ENCODE peak calls at places on chromosomes 12 and 14, in seven cellular contexts. B is left lung, R is lower lobe of right lung, J is RWPE2, K is aorta, Z is HepG2, N is GM23338. D is an unnamed sample.

GRCh38 chr12:101793401-101793800 is 37.4 kb downstream of the GNPTAB start:
- ATAC-seq in J (no peak), N (no peak), Z (no peak), R (no peak), K (no peak), B (peak), D (no peak)

GRCh38 chr14:56002876-56003625 is 115.2 kb upstream of the PELI2 start:
- ATAC-seq in N (peak), B (no peak), Z (no peak), J (no peak), K (no peak), R (no peak), D (no peak)

GRCh38 chr12:58795825-58796224 is 124.5 kb downstream of the LRIG3 start:
- ATAC-seq in J (no peak), B (no peak), K (no peak), Z (no peak), R (no peak), N (no peak), D (no peak)

GRCh38 chr12:7642876-7643309 is 22.8 kb downstream of the APOBEC1 start:
- ATAC-seq in K (no peak), Z (no peak), B (no peak), J (no peak), R (no peak), N (peak), D (no peak)

GRCh38 chr14:102057480-102058114 is 29.2 kb downstream of the HSP90AA1 start:
- ATAC-seq in J (no peak), N (peak), B (no peak), R (no peak), K (no peak), Z (peak), D (no peak)

GRCh38 chr14:65966188-65966587 is 520.0 kb upstream of the CCDC196 start:
- ATAC-seq in R (no peak), Z (no peak), B (no peak), J (no peak), K (no peak), N (peak), D (no peak)

GRCh38 chr12:121918679-121919038 is 267 bp downstream of the CFAP251 start:
- ATAC-seq in Z (no peak), R (no peak), N (peak), J (peak), K (no peak), B (peak), D (peak)

GRCh38 chr14:35898217-35898775 is 72.2 kb downstream of the BRMS1L start:
- ATAC-seq in Z (peak), K (peak), R (no peak), B (no peak), N (peak), J (peak), D (no peak)

GRCh38 chr14:94364037-94364436 is 24.4 kb downstream of the SERPINA1 start:
- ATAC-seq in K (peak), N (no peak), B (no peak), Z (peak), R (no peak), J (no peak), D (no peak)

GRCh38 chr12:57563358-57563757 is 13.5 kb downstream of the KIF5A start:
- ATAC-seq in K (no peak), N (no peak), J (no peak), Z (no peak), B (no peak), R (no peak), D (no peak)

GRCh38 chr12:56321027-56321426 is 5.2 kb upstream of the CNPY2 start:
- ATAC-seq in K (no peak), R (no peak), J (no peak), Z (no peak), N (no peak), B (no peak), D (no peak)

GRCh38 chr12:62292761-62293446 is 32.7 kb downstream of the USP15 start:
- ATAC-seq in B (peak), J (no peak), Z (peak), R (peak), K (peak), N (peak), D (no peak)

GRCh38 chr12:68595246-68595645 is 15.5 kb upstream of the RAP1B start:
- ATAC-seq in B (no peak), J (no peak), N (no peak), R (no peak), Z (no peak), K (no peak), D (no peak)

GRCh38 chr12:120241561-120242274 is 23.8 kb downstream of the PXN start:
- ATAC-seq in N (peak), B (no peak), Z (no peak), K (no peak), R (no peak), J (peak), D (no peak)

GRCh38 chr12:14216405-14217294 is 148.8 kb upstream of the ATF7IP start:
- ATAC-seq in R (no peak), J (no peak), N (no peak), B (peak), Z (no peak), K (no peak), D (no peak)

GRCh38 chr14:98984719-98985041 is 287.3 kb downstream of the BCL11B start:
- ATAC-seq in N (no peak), K (no peak), Z (no peak), R (peak), J (no peak), B (no peak), D (no peak)

GRCh38 chr14:77051101-77051500 is 22.6 kb upstream of the IRF2BPL start:
- ATAC-seq in R (peak), J (no peak), B (peak), K (peak), N (no peak), Z (peak), D (peak)

GRCh38 chr14:70282666-70283065 is 76.8 kb downstream of the COX16 start:
- ATAC-seq in Z (no peak), N (no peak), R (no peak), J (no peak), K (no peak), B (no peak), D (no peak)

GRCh38 chr12:65156366-65156831 is 13.0 kb upstream of the LEMD3 start:
- ATAC-seq in Z (no peak), R (peak), K (no peak), B (no peak), J (no peak), N (no peak), D (no peak)

GRCh38 chr12:113297214-113297587 is 37.7 kb downstream of the SLC8B1 start:
- ATAC-seq in K (no peak), N (no peak), Z (peak), B (no peak), R (no peak), J (no peak), D (no peak)

GRCh38 chr12:21774358-21775129 is at the start of gene KCNJ8:
- ATAC-seq in R (peak), Z (peak), K (peak), N (peak), J (no peak), B (peak), D (peak)

GRCh38 chr12:89183985-89184435 is 168.3 kb downstream of the DUSP6 start:
- ATAC-seq in N (no peak), Z (no peak), B (peak), R (peak), J (peak), K (peak), D (peak)

GRCh38 chr12:66879392-66879791 is 200.5 kb upstream of the GRIP1 start:
- ATAC-seq in Z (no peak), B (no peak), K (no peak), J (no peak), R (no peak), N (no peak), D (no peak)

GRCh38 chr12:122006186-122006926 is 15.3 kb upstream of the BCL7A start:
- ATAC-seq in R (no peak), N (no peak), K (no peak), B (no peak), Z (no peak), J (no peak), D (no peak)

GRCh38 chr12:79023784-79024183 is 159.2 kb downstream of the SYT1 start:
- ATAC-seq in B (no peak), K (no peak), Z (no peak), R (no peak), N (no peak), J (no peak), D (no peak)

GRCh38 chr14:21089271-21089670 is 9.2 kb downstream of the ZNF219 start:
- ATAC-seq in K (no peak), N (no peak), Z (no peak), B (no peak), R (no peak), J (no peak), D (no peak)

DNA sequence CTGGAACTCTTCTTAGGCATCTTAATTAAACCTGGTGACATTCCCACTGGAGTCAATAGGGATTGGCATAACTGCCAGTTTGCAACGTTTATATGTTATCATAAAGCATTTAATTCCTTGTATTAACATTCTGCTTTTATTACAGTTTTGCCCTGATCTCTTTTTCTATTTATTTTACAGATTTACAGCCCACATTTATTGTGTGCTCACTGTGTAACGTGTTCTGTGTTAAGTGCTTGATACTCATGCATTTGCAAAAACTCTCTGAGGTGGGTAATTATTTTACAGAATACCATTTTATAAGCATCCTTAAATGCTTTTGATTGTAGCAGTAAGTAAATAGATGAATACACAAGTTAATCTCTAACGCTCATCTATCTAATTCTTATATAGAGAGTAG is 341.5 kb upstream of the FAR2 start:
- ATAC-seq in N (no peak), Z (no peak), J (no peak), B (no peak), R (no peak), K (no peak), D (no peak)
- H3K4me3 ChIP-seq in N (no peak), Z (no peak), J (no peak), B (no peak), R (no peak), K (no peak), D (no peak)

GRCh38 chr14:103910262-103910935 is 17.9 kb upstream of the TDRD9 start:
- ATAC-seq in N (peak), Z (peak), R (peak), J (peak), K (peak), B (peak), D (peak)
- H3K4me3 ChIP-seq in N (peak), Z (no peak), R (peak), J (no peak), K (no peak), B (no peak), D (peak)

GRCh38 chr12:91178801-91179200 is 3.8 kb downstream of the DCN start:
- ATAC-seq in R (no peak), K (no peak), Z (no peak), B (no peak), J (no peak), N (no peak), D (no peak)

GRCh38 chr12:91178139-91178561 is 4.5 kb downstream of the DCN start:
- ATAC-seq in J (peak), R (peak), B (peak), Z (peak), N (peak), K (peak), D (no peak)

GRCh38 chr12:91180577-91180976 is 2.0 kb downstream of the DCN start:
- ATAC-seq in B (peak), N (no peak), R (no peak), J (no peak), K (peak), Z (no peak), D (peak)

GRCh38 chr12:91180162-91180561 is 2.5 kb downstream of the DCN start:
- ATAC-seq in B (no peak), J (no peak), N (no peak), R (no peak), K (no peak), Z (no peak), D (no peak)

DNA sequence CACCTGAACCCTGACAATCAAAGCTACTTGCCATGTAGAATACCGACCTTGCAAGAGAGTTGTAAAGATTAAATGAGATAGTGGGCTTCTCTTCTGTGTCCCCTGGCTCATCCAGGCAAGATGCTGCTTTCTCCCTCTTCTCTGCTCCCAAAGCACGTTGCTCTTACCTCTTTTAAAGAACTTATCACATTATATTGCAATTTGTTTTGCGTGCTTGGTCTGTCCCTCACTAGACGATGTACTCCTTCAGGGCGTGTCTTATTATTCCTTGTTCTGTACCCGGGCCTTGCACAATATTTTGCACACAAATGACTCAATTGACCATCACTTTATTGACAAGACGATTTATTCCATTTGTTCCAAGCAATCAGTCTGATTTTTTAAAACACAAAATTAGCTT is 3.3 kb downstream of the DCN start:
- ATAC-seq in K (no peak), J (no peak), R (no peak), N (no peak), Z (no peak), B (no peak), D (peak)
- H3K4me3 ChIP-seq in K (no peak), J (no peak), R (peak), N (no peak), Z (no peak), B (no peak), D (peak)

DNA sequence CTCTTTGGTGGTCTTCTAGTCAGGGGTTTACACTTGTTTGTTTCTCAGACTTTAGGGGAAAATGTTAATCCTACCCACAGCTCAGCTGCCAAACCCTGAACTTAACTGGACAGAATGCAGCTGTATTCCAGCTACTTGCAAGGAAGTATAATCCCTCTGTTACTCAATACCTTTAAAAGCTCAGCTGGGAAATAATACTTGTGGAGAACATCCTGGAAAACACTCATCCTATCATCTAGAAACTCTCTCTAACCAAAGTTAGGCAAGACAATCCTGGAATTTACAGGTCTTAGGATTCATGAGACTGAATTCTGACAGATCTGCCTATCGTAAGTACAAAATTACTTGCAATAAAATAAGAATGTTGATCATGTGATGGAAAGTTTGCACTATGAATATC is 404.1 kb downstream of the ADAMTS20 start:
- ATAC-seq in J (no peak), Z (no peak), B (no peak), R (no peak), K (no peak), N (no peak), D (peak)
- H3K4me3 ChIP-seq in J (no peak), Z (no peak), B (no peak), R (no peak), K (no peak), N (no peak), D (no peak)